ENCODE peak calls at places on chromosomes 3 and 15, in eight cellular contexts. One of them, this sample, is unnamed.

GRCh38 chr3:72441284-72441994 is 406.8 kb downstream of the SHQ1 start:
- DNase-seq in stomach: no peak
- DNase-seq in aorta: no peak
- DNase-seq in pancreas: no peak
- DNase-seq in kidney: no peak
- DNase-seq in CD4-positive, alpha-beta T cell: no peak
- DNase-seq in OCI-LY7: no peak
- DNase-seq in fibroblast of lung: peak
- DNase-seq in this sample: no peak

GRCh38 chr3:134020135-134020680 is 9.5 kb downstream of the SLCO2A1 start:
- DNase-seq in stomach: no peak
- DNase-seq in aorta: no peak
- DNase-seq in pancreas: no peak
- DNase-seq in kidney: no peak
- DNase-seq in CD4-positive, alpha-beta T cell: no peak
- DNase-seq in OCI-LY7: no peak
- DNase-seq in fibroblast of lung: no peak
- DNase-seq in this sample: no peak

GRCh38 chr3:61848885-61849284 is 287.5 kb downstream of the PTPRG start:
- DNase-seq in stomach: no peak
- DNase-seq in aorta: no peak
- DNase-seq in pancreas: no peak
- DNase-seq in kidney: no peak
- DNase-seq in CD4-positive, alpha-beta T cell: no peak
- DNase-seq in OCI-LY7: no peak
- DNase-seq in fibroblast of lung: peak
- DNase-seq in this sample: no peak

GRCh38 chr3:157104928-157105652 is 54.9 kb downstream of the CCNL1 start:
- DNase-seq in stomach: no peak
- DNase-seq in aorta: no peak
- DNase-seq in pancreas: no peak
- DNase-seq in kidney: no peak
- DNase-seq in CD4-positive, alpha-beta T cell: no peak
- DNase-seq in OCI-LY7: peak
- DNase-seq in fibroblast of lung: no peak
- DNase-seq in this sample: no peak

GRCh38 chr3:57331078-57331477 is 38.6 kb upstream of the ASB14 start:
- DNase-seq in stomach: no peak
- DNase-seq in aorta: no peak
- DNase-seq in pancreas: no peak
- DNase-seq in kidney: no peak
- DNase-seq in CD4-positive, alpha-beta T cell: no peak
- DNase-seq in OCI-LY7: peak
- DNase-seq in fibroblast of lung: no peak
- DNase-seq in this sample: no peak

GRCh38 chr3:134641671-134642300 is 9.0 kb downstream of the KY start:
- DNase-seq in stomach: peak
- DNase-seq in aorta: no peak
- DNase-seq in pancreas: no peak
- DNase-seq in kidney: no peak
- DNase-seq in CD4-positive, alpha-beta T cell: no peak
- DNase-seq in OCI-LY7: no peak
- DNase-seq in fibroblast of lung: no peak
- DNase-seq in this sample: no peak

GRCh38 chr3:62242846-62243245 is 130.5 kb downstream of the FEZF2 start:
- DNase-seq in stomach: no peak
- DNase-seq in aorta: no peak
- DNase-seq in pancreas: no peak
- DNase-seq in kidney: no peak
- DNase-seq in CD4-positive, alpha-beta T cell: no peak
- DNase-seq in OCI-LY7: no peak
- DNase-seq in fibroblast of lung: no peak
- DNase-seq in this sample: no peak

GRCh38 chr3:124786491-124787241 is 56.4 kb downstream of the UMPS start:
- DNase-seq in stomach: no peak
- DNase-seq in aorta: peak
- DNase-seq in pancreas: no peak
- DNase-seq in kidney: no peak
- DNase-seq in CD4-positive, alpha-beta T cell: no peak
- DNase-seq in OCI-LY7: no peak
- DNase-seq in fibroblast of lung: peak
- DNase-seq in this sample: no peak

GRCh38 chr15:90232941-90233700 is 620 bp downstream of the CIB1 start:
- DNase-seq in stomach: peak
- DNase-seq in aorta: peak
- DNase-seq in pancreas: peak
- DNase-seq in kidney: peak
- DNase-seq in CD4-positive, alpha-beta T cell: peak
- DNase-seq in OCI-LY7: peak
- DNase-seq in fibroblast of lung: peak
- DNase-seq in this sample: no peak

GRCh38 chr3:4525555-4526238 is 32.5 kb downstream of the ITPR1 start:
- DNase-seq in stomach: no peak
- DNase-seq in aorta: no peak
- DNase-seq in pancreas: no peak
- DNase-seq in kidney: no peak
- DNase-seq in CD4-positive, alpha-beta T cell: no peak
- DNase-seq in OCI-LY7: no peak
- DNase-seq in fibroblast of lung: no peak
- DNase-seq in this sample: no peak

GRCh38 chr3:11565492-11565891 is 78.2 kb downstream of the VGLL4 start:
- DNase-seq in stomach: no peak
- DNase-seq in aorta: no peak
- DNase-seq in pancreas: no peak
- DNase-seq in kidney: peak
- DNase-seq in CD4-positive, alpha-beta T cell: no peak
- DNase-seq in OCI-LY7: no peak
- DNase-seq in fibroblast of lung: no peak
- DNase-seq in this sample: no peak

GRCh38 chr3:10935846-10936631 is 56.5 kb upstream of the SLC6A1 start:
- DNase-seq in stomach: no peak
- DNase-seq in aorta: peak
- DNase-seq in pancreas: peak
- DNase-seq in kidney: peak
- DNase-seq in CD4-positive, alpha-beta T cell: no peak
- DNase-seq in OCI-LY7: no peak
- DNase-seq in fibroblast of lung: no peak
- DNase-seq in this sample: no peak

GRCh38 chr3:157122116-157122515 is 37.8 kb downstream of the CCNL1 start:
- DNase-seq in stomach: no peak
- DNase-seq in aorta: no peak
- DNase-seq in pancreas: no peak
- DNase-seq in kidney: no peak
- DNase-seq in CD4-positive, alpha-beta T cell: no peak
- DNase-seq in OCI-LY7: no peak
- DNase-seq in fibroblast of lung: peak
- DNase-seq in this sample: peak

GRCh38 chr3:157240413-157240812 is 80.5 kb upstream of the CCNL1 start:
- DNase-seq in stomach: no peak
- DNase-seq in aorta: no peak
- DNase-seq in pancreas: no peak
- DNase-seq in kidney: no peak
- DNase-seq in CD4-positive, alpha-beta T cell: no peak
- DNase-seq in OCI-LY7: no peak
- DNase-seq in fibroblast of lung: no peak
- DNase-seq in this sample: no peak

GRCh38 chr15:65212097-65212496 is 824 bp upstream of the CILP start:
- DNase-seq in stomach: no peak
- DNase-seq in aorta: no peak
- DNase-seq in pancreas: no peak
- DNase-seq in kidney: no peak
- DNase-seq in CD4-positive, alpha-beta T cell: peak
- DNase-seq in OCI-LY7: peak
- DNase-seq in fibroblast of lung: no peak
- DNase-seq in this sample: no peak

GRCh38 chr3:9339750-9340449 is 23.0 kb upstream of the THUMPD3 start:
- DNase-seq in stomach: no peak
- DNase-seq in aorta: no peak
- DNase-seq in pancreas: no peak
- DNase-seq in kidney: no peak
- DNase-seq in CD4-positive, alpha-beta T cell: no peak
- DNase-seq in OCI-LY7: no peak
- DNase-seq in fibroblast of lung: peak
- DNase-seq in this sample: no peak

GRCh38 chr3:11603628-11604027 is 40.1 kb downstream of the VGLL4 start:
- DNase-seq in stomach: no peak
- DNase-seq in aorta: peak
- DNase-seq in pancreas: no peak
- DNase-seq in kidney: no peak
- DNase-seq in CD4-positive, alpha-beta T cell: no peak
- DNase-seq in OCI-LY7: peak
- DNase-seq in fibroblast of lung: peak
- DNase-seq in this sample: no peak

GRCh38 chr15:101615986-101616848 is 36.0 kb downstream of the TM2D3 start:
- DNase-seq in stomach: peak
- DNase-seq in aorta: peak
- DNase-seq in pancreas: peak
- DNase-seq in kidney: peak
- DNase-seq in CD4-positive, alpha-beta T cell: no peak
- DNase-seq in OCI-LY7: no peak
- DNase-seq in fibroblast of lung: peak
- DNase-seq in this sample: peak

GRCh38 chr3:9276761-9277370 is 27.4 kb upstream of the SRGAP3 start:
- DNase-seq in stomach: no peak
- DNase-seq in aorta: no peak
- DNase-seq in pancreas: no peak
- DNase-seq in kidney: no peak
- DNase-seq in CD4-positive, alpha-beta T cell: no peak
- DNase-seq in OCI-LY7: no peak
- DNase-seq in fibroblast of lung: peak
- DNase-seq in this sample: no peak

GRCh38 chr3:50503504-50503903 is at the start of gene CACNA2D2:
- DNase-seq in stomach: peak
- DNase-seq in aorta: peak
- DNase-seq in pancreas: peak
- DNase-seq in kidney: peak
- DNase-seq in CD4-positive, alpha-beta T cell: peak
- DNase-seq in OCI-LY7: no peak
- DNase-seq in fibroblast of lung: peak
- DNase-seq in this sample: no peak

GRCh38 chr15:77144492-77145070 is 73.7 kb upstream of the TSPAN3 start:
- DNase-seq in stomach: no peak
- DNase-seq in aorta: no peak
- DNase-seq in pancreas: no peak
- DNase-seq in kidney: no peak
- DNase-seq in CD4-positive, alpha-beta T cell: no peak
- DNase-seq in OCI-LY7: no peak
- DNase-seq in fibroblast of lung: peak
- DNase-seq in this sample: no peak

GRCh38 chr3:149393355-149394165 is 16.1 kb upstream of the TM4SF1 start:
- DNase-seq in stomach: peak
- DNase-seq in aorta: peak
- DNase-seq in pancreas: no peak
- DNase-seq in kidney: peak
- DNase-seq in CD4-positive, alpha-beta T cell: no peak
- DNase-seq in OCI-LY7: peak
- DNase-seq in fibroblast of lung: peak
- DNase-seq in this sample: no peak

GRCh38 chr3:177771780-177772179 is 574.5 kb upstream of the TBL1XR1 start:
- DNase-seq in stomach: no peak
- DNase-seq in aorta: no peak
- DNase-seq in pancreas: no peak
- DNase-seq in kidney: no peak
- DNase-seq in CD4-positive, alpha-beta T cell: no peak
- DNase-seq in OCI-LY7: no peak
- DNase-seq in fibroblast of lung: no peak
- DNase-seq in this sample: no peak
- H3K27ac ChIP-seq in stomach: peak
- H3K27ac ChIP-seq in aorta: no peak
- H3K27ac ChIP-seq in pancreas: no peak
- H3K27ac ChIP-seq in kidney: no peak
- H3K27ac ChIP-seq in CD4-positive, alpha-beta T cell: no peak
- H3K27ac ChIP-seq in OCI-LY7: no peak
- H3K27ac ChIP-seq in fibroblast of lung: no peak
- H3K27ac ChIP-seq in this sample: peak

DNA sequence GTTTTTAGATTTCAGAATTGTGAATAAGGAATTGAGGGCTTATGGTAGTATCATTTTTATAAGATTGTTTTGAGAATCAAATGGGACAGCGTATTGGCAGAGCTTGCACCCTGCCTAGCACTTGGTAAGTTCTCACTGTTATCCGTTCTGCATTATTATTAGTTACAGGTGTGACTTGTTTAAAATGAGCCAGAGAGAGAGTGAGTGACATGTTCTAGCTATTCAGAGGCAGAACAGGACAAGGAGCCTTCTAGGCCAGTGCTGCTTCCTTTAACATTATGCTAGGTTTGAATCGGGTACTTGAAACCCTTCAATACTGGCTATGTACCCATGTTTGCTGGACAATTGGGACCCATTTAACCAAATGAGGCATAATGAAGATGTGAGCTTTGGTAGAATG is 133.7 kb downstream of the FILIP1L start:
- DNase-seq in stomach: no peak
- DNase-seq in aorta: no peak
- DNase-seq in pancreas: no peak
- DNase-seq in kidney: no peak
- DNase-seq in CD4-positive, alpha-beta T cell: no peak
- DNase-seq in OCI-LY7: no peak
- DNase-seq in fibroblast of lung: no peak
- DNase-seq in this sample: no peak
- H3K27ac ChIP-seq in stomach: no peak
- H3K27ac ChIP-seq in aorta: no peak
- H3K27ac ChIP-seq in pancreas: no peak
- H3K27ac ChIP-seq in kidney: no peak
- H3K27ac ChIP-seq in CD4-positive, alpha-beta T cell: no peak
- H3K27ac ChIP-seq in OCI-LY7: no peak
- H3K27ac ChIP-seq in fibroblast of lung: no peak
- H3K27ac ChIP-seq in this sample: no peak

GRCh38 chr15:92968926-92969664 is 69.0 kb downstream of the CHD2 start:
- DNase-seq in stomach: no peak
- DNase-seq in aorta: no peak
- DNase-seq in pancreas: no peak
- DNase-seq in kidney: no peak
- DNase-seq in CD4-positive, alpha-beta T cell: no peak
- DNase-seq in OCI-LY7: no peak
- DNase-seq in fibroblast of lung: no peak
- DNase-seq in this sample: no peak
- H3K27ac ChIP-seq in stomach: no peak
- H3K27ac ChIP-seq in aorta: peak
- H3K27ac ChIP-seq in pancreas: no peak
- H3K27ac ChIP-seq in kidney: no peak
- H3K27ac ChIP-seq in CD4-positive, alpha-beta T cell: no peak
- H3K27ac ChIP-seq in OCI-LY7: no peak
- H3K27ac ChIP-seq in fibroblast of lung: no peak
- H3K27ac ChIP-seq in this sample: no peak

DNA sequence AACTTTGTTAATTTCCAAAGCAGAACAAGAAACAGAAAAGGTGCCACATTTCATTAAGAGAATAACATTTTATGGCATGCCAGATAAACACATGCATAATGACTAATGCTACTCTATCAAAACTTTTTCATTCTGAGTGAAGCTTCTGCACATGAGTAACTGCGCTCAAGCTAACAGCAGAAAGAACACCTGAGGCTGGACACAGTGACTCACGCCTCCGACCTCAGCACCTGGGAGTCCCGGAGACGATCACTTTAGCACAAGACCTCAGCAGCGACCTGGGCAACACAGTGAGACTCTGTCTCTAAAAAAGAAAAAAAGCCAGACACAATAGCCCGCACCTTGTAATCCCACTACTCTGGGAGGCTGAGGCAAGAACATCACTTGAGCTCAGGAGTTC is 70.6 kb downstream of the ACAP2 start:
- DNase-seq in stomach: no peak
- DNase-seq in aorta: no peak
- DNase-seq in pancreas: no peak
- DNase-seq in kidney: no peak
- DNase-seq in CD4-positive, alpha-beta T cell: no peak
- DNase-seq in OCI-LY7: no peak
- DNase-seq in fibroblast of lung: no peak
- DNase-seq in this sample: peak
- H3K27ac ChIP-seq in stomach: no peak
- H3K27ac ChIP-seq in aorta: no peak
- H3K27ac ChIP-seq in pancreas: no peak
- H3K27ac ChIP-seq in kidney: no peak
- H3K27ac ChIP-seq in CD4-positive, alpha-beta T cell: no peak
- H3K27ac ChIP-seq in OCI-LY7: no peak
- H3K27ac ChIP-seq in fibroblast of lung: no peak
- H3K27ac ChIP-seq in this sample: peak